ENCODE peak calls at places on chromosomes 6 and 20, in four cellular contexts. U is cardiac fibroblast, Q is AG09319, H is brain microvascular endothelial cell. I is an unnamed sample.

GRCh38 chr20:17969276-17969883 is 562 bp downstream of the MGME1 start:
- DNase-seq in Q (no peak), H (no peak), U (peak), I (no peak)

GRCh38 chr6:54846243-54846856 is at the start of gene FAM83B:
- DNase-seq in H (no peak), U (no peak), Q (no peak), I (no peak)

GRCh38 chr20:47020231-47020630 is 125.6 kb downstream of the EYA2 start:
- DNase-seq in H (no peak), U (no peak), Q (no peak), I (no peak)

GRCh38 chr6:3455490-3456394 is 1.1 kb downstream of the SLC22A23 start:
- DNase-seq in U (peak), Q (no peak), H (no peak), I (peak)

GRCh38 chr6:108544586-108544985 is 16.1 kb upstream of the FOXO3 start:
- DNase-seq in H (no peak), Q (no peak), U (peak), I (no peak)

GRCh38 chr6:116616757-116617093 is 446 bp downstream of the RSPH4A start:
- DNase-seq in H (no peak), Q (no peak), U (no peak), I (peak)

GRCh38 chr6:129646617-129647016 is 63.4 kb downstream of the ARHGAP18 start:
- DNase-seq in Q (no peak), U (peak), H (no peak), I (no peak)

GRCh38 chr20:62067547-62068260 is 2.0 kb upstream of the TAF4 start:
- DNase-seq in Q (no peak), H (no peak), U (no peak), I (no peak)

GRCh38 chr6:129659590-129660345 is 50.2 kb downstream of the ARHGAP18 start:
- DNase-seq in U (peak), Q (no peak), H (no peak), I (peak)

GRCh38 chr6:162090734-162091133 is 636.8 kb downstream of the PRKN start:
- DNase-seq in U (peak), H (peak), Q (peak), I (no peak)

GRCh38 chr6:34950849-34951248 is 61.8 kb downstream of the ANKS1A start:
- DNase-seq in U (no peak), Q (no peak), H (no peak), I (no peak)

GRCh38 chr20:57470212-57470522 is 54.8 kb downstream of the CTCFL start:
- DNase-seq in U (no peak), Q (no peak), H (no peak), I (no peak)

GRCh38 chr6:43934183-43934802 is 164.3 kb downstream of the VEGFA start:
- DNase-seq in H (no peak), U (no peak), Q (no peak), I (no peak)

GRCh38 chr6:155014715-155015300 is 19.7 kb downstream of the TIAM2 start:
- DNase-seq in Q (peak), U (peak), H (peak), I (no peak)

GRCh38 chr6:82568290-82568993 is 204.8 kb downstream of the TPBG start:
- DNase-seq in U (no peak), H (no peak), Q (no peak), I (no peak)

GRCh38 chr20:9160760-9161159 is 91.9 kb downstream of the PLCB4 start:
- DNase-seq in Q (no peak), U (no peak), H (no peak), I (no peak)

GRCh38 chr6:149867876-149868640 is 3.9 kb upstream of the LRP11 start:
- DNase-seq in U (peak), H (no peak), Q (no peak), I (no peak)

GRCh38 chr6:3088446-3088845 is 20.2 kb downstream of the RIPK1 start:
- DNase-seq in H (peak), U (peak), Q (no peak), I (no peak)

GRCh38 chr6:137903933-137904821 is 37.1 kb downstream of the TNFAIP3 start:
- DNase-seq in H (no peak), Q (no peak), U (peak), I (no peak)

GRCh38 chr6:24974182-24975171 is 38.7 kb upstream of the RIPOR2 start:
- DNase-seq in Q (no peak), H (no peak), U (peak), I (no peak)

GRCh38 chr20:45372646-45373352 is 5.3 kb downstream of the TP53TG5 start:
- DNase-seq in H (no peak), U (no peak), Q (no peak), I (no peak)

GRCh38 chr20:43800186-43800585 is 73.4 kb upstream of the GTSF1L start:
- DNase-seq in Q (no peak), U (peak), H (no peak), I (no peak)

GRCh38 chr20:37929366-37930014 is 26.6 kb downstream of the VSTM2L start:
- DNase-seq in Q (no peak), H (no peak), U (no peak), I (no peak)

GRCh38 chr20:11350126-11351005 is 567.3 kb upstream of the BTBD3 start:
- DNase-seq in U (peak), H (no peak), Q (peak), I (no peak)

GRCh38 chr6:11525468-11526155 is 11.9 kb upstream of the TMEM170B start:
- DNase-seq in H (no peak), Q (peak), U (peak), I (peak)

GRCh38 chr20:62405108-62405980 is 1.7 kb downstream of the CABLES2 start:
- DNase-seq in H (peak), Q (no peak), U (peak), I (peak)

GRCh38 chr6:152078804-152079203 is 271.3 kb downstream of the ESR1 start:
- DNase-seq in Q (no peak), U (no peak), H (no peak), I (no peak)

GRCh38 chr20:29873946-29874345 is 1383.5 kb upstream of the DEFB115 start:
- DNase-seq in Q (no peak), H (peak), U (peak), I (peak)

GRCh38 chr6:56531839-56532595 is 110.7 kb downstream of the DST start:
- DNase-seq in Q (no peak), H (no peak), U (no peak), I (no peak)

GRCh38 chr20:50085481-50086365 is 27.2 kb downstream of the UBE2V1 start:
- DNase-seq in H (peak), U (peak), Q (peak), I (peak)

GRCh38 chr6:41934278-41935189 is 7.1 kb downstream of the CCND3 start:
- DNase-seq in Q (no peak), U (no peak), H (no peak), I (no peak)

GRCh38 chr6:12572884-12573824 is 143.4 kb upstream of the PHACTR1 start:
- DNase-seq in H (peak), Q (no peak), U (peak), I (peak)

GRCh38 chr6:1215023-1215422 is 96.9 kb upstream of the FOXQ1 start:
- DNase-seq in U (no peak), H (no peak), Q (no peak), I (no peak)

GRCh38 chr6:130681028-130681427 is 146.2 kb upstream of the SMLR1 start:
- DNase-seq in H (no peak), Q (peak), U (peak), I (no peak)

GRCh38 chr6:113842165-113842564 is 15.0 kb upstream of the MARCKS start:
- DNase-seq in U (no peak), Q (no peak), H (no peak), I (no peak)

DNA sequence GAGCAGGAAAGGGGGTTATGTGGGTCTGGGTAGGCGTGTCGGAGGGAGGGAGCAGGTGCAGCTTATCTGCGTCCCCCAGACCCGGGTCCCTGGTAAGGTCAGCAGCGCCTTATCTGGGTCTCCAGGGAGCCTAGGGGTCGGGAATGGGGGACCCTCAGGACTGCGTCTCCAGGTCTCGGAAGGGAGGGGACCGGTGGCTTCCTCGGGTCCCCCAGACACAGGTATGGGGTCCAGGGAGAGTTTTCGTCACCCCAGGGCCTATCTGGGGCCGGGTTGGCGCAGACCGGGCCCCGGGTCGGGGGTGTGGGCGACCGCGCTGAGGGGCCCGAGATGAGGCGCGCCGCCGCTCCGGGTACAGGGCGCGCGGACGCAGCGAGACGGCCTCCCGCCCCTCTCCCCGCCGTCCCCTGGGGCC is 325 bp downstream of the PLAGL2 start:
- DNase-seq in H (no peak), Q (no peak), U (no peak), I (no peak)
- TF ChIP-seq CTCF in H (no peak), Q (no peak), U (no peak), I (no peak)

GRCh38 chr20:20136313-20136712 is 84.0 kb downstream of the CFAP61 start:
- DNase-seq in H (no peak), U (no peak), Q (no peak), I (no peak)

GRCh38 chr20:20134941-20135572 is 82.7 kb downstream of the CFAP61 start:
- DNase-seq in U (no peak), H (no peak), Q (no peak), I (no peak)

GRCh38 chr20:20130399-20130798 is 78.1 kb downstream of the CFAP61 start:
- DNase-seq in H (peak), U (peak), Q (no peak), I (no peak)
- TF ChIP-seq CTCF in H (peak), U (no peak), Q (no peak), I (no peak)

GRCh38 chr6:119720160-119720559 is 370.6 kb upstream of the MAN1A1 start:
- DNase-seq in U (peak), Q (no peak), H (no peak), I (no peak)
- TF ChIP-seq CTCF in U (peak), Q (peak), H (peak), I (peak)

DNA sequence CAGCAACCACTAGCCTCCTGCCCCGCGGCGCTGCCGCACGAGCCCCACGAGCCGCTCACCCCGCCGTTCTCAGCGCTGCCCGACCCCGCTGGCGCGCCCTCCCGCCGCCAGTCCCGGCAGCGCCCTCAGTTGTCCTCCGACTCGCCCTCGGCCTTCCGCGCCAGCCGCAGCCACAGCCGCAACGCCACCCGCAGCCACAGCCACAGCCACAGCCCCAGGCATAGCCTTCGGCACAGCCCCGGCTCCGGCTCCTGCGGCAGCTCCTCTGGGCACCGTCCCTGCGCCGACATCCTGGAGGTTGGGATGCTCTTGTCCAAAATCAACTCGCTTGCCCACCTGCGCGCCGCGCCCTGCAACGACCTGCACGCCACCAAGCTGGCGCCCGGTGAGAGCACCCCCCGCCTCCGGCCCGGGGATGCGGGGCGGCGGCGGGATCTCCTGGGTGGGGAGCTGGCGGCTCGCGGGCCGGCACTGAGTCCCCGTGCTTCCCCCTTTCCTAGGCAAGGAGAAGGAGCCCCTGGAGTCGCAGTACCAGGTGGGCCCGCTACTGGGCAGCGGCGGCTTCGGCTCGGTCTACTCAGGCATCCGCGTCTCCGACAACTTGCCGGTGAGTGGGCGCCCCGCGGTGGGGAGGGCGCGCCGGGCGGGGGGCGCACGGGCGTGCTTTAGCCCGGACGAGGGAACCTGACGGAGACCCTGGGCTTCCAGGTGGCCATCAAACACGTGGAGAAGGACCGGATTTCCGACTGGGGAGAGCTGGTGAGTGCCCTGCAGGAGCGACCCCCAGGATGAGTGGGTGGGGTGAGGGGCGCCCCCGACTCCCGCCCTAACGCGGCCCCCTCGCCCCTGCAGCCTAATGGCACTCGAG is 555 bp downstream of the PIM1 start:
- DNase-seq in Q (no peak), H (peak), U (peak), I (peak)
- TF ChIP-seq CTCF in Q (no peak), H (peak), U (peak), I (peak)

GRCh38 chr6:88695936-88696335 is 267.5 kb downstream of the RNGTT start:
- DNase-seq in U (no peak), H (no peak), Q (no peak), I (no peak)
- TF ChIP-seq CTCF in U (no peak), H (no peak), Q (no peak), I (no peak)

DNA sequence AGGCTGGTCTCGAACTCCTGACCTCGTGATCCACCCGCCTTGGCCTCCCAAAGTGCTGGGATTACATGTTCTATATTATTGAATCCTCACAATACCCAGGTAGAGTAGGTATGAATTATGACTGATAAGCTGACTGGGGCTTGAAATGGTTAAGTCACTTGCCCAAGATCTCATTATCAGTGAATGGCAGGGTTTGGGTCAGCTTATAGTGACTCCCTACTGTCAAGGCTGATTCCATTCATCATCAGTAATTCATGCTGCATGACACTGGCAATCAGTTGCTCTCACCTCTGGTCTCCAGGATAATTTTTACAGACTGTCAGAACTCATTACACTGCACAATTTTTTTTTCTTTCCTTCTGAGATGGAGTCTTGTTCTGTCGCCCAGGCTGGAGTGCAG is 127.6 kb downstream of the KIF13A start:
- DNase-seq in H (no peak), Q (no peak), U (no peak), I (no peak)
- TF ChIP-seq CTCF in H (no peak), Q (no peak), U (no peak), I (no peak)

GRCh38 chr20:13297105-13297899 is 76.2 kb downstream of the ISM1 start:
- DNase-seq in U (no peak), H (no peak), Q (no peak), I (no peak)
- TF ChIP-seq CTCF in U (no peak), H (no peak), Q (no peak), I (no peak)

GRCh38 chr6:160992323-160993314 is 1.1 kb downstream of the MAP3K4 start:
- DNase-seq in Q (no peak), U (peak), H (peak), I (peak)
- TF ChIP-seq CTCF in Q (peak), U (peak), H (peak), I (peak)